ENCODE peak calls at places on chromosome 6, in seven cellular contexts. V is tibial artery; G is CD8-positive, alpha-beta T cell; I is breast epithelium; A is prostate gland; H is K562; Y is adrenal gland. M is an unnamed sample. For H3K4me1, the result is how much of the 10 kb centered on the place peaks cover.

GRCh38 chr6:25232478-25232877 is 46.7 kb upstream of the CARMIL1 start:
- DNase-seq in I (no peak), Y (peak), G (no peak), H (no peak), V (no peak), A (no peak), M (peak)

GRCh38 chr6:135535989-135536414 is 38.5 kb upstream of the AHI1 start:
- DNase-seq in G (no peak), H (peak), I (no peak), V (no peak), A (peak), Y (no peak), M (no peak)

GRCh38 chr6:33786736-33787135 is 2.2 kb downstream of the LEMD2 start:
- DNase-seq in I (no peak), V (no peak), Y (no peak), A (no peak), H (no peak), G (no peak), M (no peak)

GRCh38 chr6:166955121-166955864 is 1.1 kb downstream of the RNASET2 start:
- DNase-seq in I (no peak), H (no peak), G (peak), V (peak), Y (peak), A (no peak), M (peak)

GRCh38 chr6:31270788-31271640 is 878 bp downstream of the HLA-C start:
- DNase-seq in I (no peak), H (no peak), G (peak), A (peak), V (no peak), Y (peak), M (peak)

GRCh38 chr6:24520929-24521546 is 26.3 kb downstream of the ALDH5A1 start:
- DNase-seq in V (peak), A (peak), H (peak), Y (peak), G (no peak), I (no peak), M (peak)

GRCh38 chr6:40299666-40300065 is 287.5 kb downstream of the LRFN2 start:
- DNase-seq in G (no peak), V (no peak), H (no peak), I (no peak), Y (no peak), A (no peak), M (no peak)

GRCh38 chr6:7747901-7748504 is 22.1 kb downstream of the BMP6 start:
- DNase-seq in G (no peak), I (no peak), A (no peak), H (no peak), Y (no peak), V (no peak), M (no peak)

GRCh38 chr6:158737710-158738615 is 81.2 kb downstream of the EZR start:
- DNase-seq in A (peak), V (no peak), G (no peak), H (no peak), I (no peak), Y (peak), M (no peak)

GRCh38 chr6:157741889-157742615 is 81.0 kb upstream of the SNX9 start:
- DNase-seq in I (no peak), Y (peak), G (no peak), H (no peak), V (peak), A (no peak), M (peak)

GRCh38 chr6:10510592-10511367 is 10.4 kb upstream of the GCNT2 start:
- DNase-seq in Y (peak), I (peak), V (peak), G (peak), H (peak), A (peak), M (peak)

DNA sequence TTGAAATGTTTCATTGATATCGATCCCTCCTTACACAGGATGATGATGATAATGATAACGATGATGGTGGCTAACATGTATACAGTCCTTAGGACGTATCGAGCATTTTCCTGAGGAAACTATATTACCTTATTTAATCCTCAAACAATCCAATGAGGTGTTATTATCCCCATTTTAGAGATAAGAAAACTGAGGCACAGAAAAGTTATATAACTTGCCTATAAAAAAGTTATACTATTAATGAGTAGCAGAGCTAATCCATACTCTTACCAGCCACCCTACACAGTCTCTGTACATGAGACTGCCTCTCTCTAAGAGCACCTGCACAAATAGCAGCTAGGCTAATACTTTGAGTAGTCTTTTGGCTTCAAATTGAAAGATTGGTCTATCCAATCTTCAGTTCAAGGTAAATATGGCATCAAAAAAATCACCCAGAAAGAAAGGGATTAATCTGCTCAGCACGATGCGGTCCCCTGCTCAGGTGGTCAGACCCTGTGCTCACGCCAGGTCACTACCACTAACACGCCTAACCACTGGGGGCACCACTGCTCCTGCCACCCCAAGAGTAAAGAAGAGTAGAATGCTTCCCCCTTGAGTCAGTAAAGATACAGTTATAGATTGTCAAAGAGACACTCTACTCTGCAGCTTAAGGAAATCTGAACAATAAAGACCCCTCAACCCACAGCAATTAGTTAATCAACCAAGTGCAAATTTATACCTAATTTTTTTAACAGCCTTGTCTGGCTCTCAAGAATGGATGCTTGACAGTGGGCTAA is 15.0 kb downstream of the GABBR1 start:
- DNase-seq in G (no peak), I (no peak), H (peak), V (no peak), Y (no peak), A (no peak), M (no peak)
- TF ChIP-seq CTCF in G (no peak), I (no peak), H (peak), V (no peak), Y (no peak), A (no peak), M (no peak)

GRCh38 chr6:37824170-37824569 is 4.6 kb downstream of the ZFAND3 start:
- DNase-seq in G (no peak), I (no peak), A (no peak), Y (no peak), V (no peak), H (no peak), M (no peak)
- H3K4me1 ChIP-seq in G (half or more), I (under half), A (under half), Y (under half), V (under half), H (under half), M (half or more)

DNA sequence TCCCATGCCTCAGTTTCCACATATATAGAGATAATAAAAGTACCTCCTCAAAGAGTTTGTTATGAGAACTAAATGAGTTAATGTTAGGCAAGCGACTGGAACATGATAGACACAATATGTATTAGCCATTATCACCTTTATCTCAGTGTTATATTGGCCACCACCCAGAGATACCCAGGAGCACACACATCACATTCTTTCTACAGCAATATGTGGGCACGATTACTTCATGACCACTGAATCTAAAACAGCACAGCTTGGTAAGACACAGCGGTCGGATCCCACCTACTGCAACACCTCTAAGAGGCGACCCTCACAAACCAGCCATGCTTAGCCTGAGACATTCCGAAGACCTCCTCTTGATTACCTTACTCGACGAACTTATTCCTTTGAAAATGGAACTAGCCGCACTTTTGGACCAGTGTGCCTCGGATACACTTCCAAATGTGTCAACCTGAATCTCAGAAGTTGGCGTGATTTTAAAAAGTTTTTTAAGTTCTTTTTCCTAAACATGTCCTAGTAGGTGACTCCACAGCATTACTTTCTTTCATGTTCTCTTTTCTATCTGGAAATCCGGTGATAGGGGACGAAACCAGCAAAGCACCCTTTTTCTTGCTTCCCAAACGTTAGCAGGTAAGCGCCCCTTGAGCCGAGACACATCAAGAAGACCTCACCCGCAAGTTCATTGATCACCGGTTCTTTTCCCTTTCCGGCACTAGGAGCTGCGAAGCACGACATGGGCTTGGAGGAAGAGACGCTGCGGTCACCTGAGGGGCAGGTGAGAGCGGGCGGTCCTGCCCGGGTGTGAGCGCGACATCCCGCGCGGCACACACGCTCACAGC is 923 bp downstream of the GMDS start:
- DNase-seq in G (no peak), A (peak), I (peak), Y (no peak), H (no peak), V (no peak), M (no peak)
- H3K27ac ChIP-seq in G (peak), A (peak), I (peak), Y (peak), H (no peak), V (peak), M (peak)

GRCh38 chr6:168536196-168536595 is 95.2 kb downstream of the SMOC2 start:
- DNase-seq in V (no peak), G (no peak), Y (peak), I (no peak), A (no peak), H (no peak), M (no peak)

GRCh38 chr6:168533428-168533827 is 92.4 kb downstream of the SMOC2 start:
- DNase-seq in H (no peak), I (no peak), A (no peak), Y (peak), V (no peak), G (no peak), M (no peak)

GRCh38 chr6:168535711-168536110 is 94.7 kb downstream of the SMOC2 start:
- DNase-seq in G (no peak), H (no peak), Y (peak), A (no peak), I (no peak), V (no peak), M (no peak)

GRCh38 chr6:168532070-168532469 is 91.1 kb downstream of the SMOC2 start:
- DNase-seq in Y (no peak), G (no peak), I (no peak), H (no peak), V (no peak), A (no peak), M (no peak)

GRCh38 chr6:168534265-168534664 is 93.3 kb downstream of the SMOC2 start:
- DNase-seq in G (no peak), H (no peak), A (no peak), V (no peak), I (no peak), Y (peak), M (peak)
- TF ChIP-seq CTCF in G (no peak), H (no peak), A (no peak), V (no peak), I (no peak), Y (no peak), M (no peak)

GRCh38 chr6:87669051-87669450 is 33.0 kb downstream of the AKIRIN2 start:
- DNase-seq in H (no peak), G (no peak), I (no peak), Y (no peak), A (no peak), V (no peak), M (no peak)
- H3K4me1 ChIP-seq in H (under half), G (under half), I (under half), Y (under half), A (under half), V (under half), M (under half)

GRCh38 chr6:17297261-17298080 is 16.3 kb downstream of the RBM24 start:
- DNase-seq in Y (no peak), A (no peak), V (no peak), G (no peak), H (no peak), I (no peak), M (no peak)

GRCh38 chr6:17289491-17290106 is 8.4 kb downstream of the RBM24 start:
- DNase-seq in G (no peak), A (peak), V (peak), H (no peak), I (no peak), Y (peak), M (peak)

GRCh38 chr6:17293395-17293794 is 12.2 kb downstream of the RBM24 start:
- DNase-seq in A (no peak), H (no peak), I (no peak), V (no peak), G (no peak), Y (no peak), M (no peak)

GRCh38 chr6:17291778-17292177 is 10.6 kb downstream of the RBM24 start:
- DNase-seq in A (no peak), I (no peak), G (no peak), H (no peak), Y (no peak), V (no peak), M (no peak)

GRCh38 chr6:17292600-17293133 is 11.5 kb downstream of the RBM24 start:
- DNase-seq in V (no peak), I (no peak), H (no peak), Y (no peak), G (no peak), A (no peak), M (no peak)
- H3K27ac ChIP-seq in V (no peak), I (no peak), H (no peak), Y (no peak), G (no peak), A (no peak), M (peak)

DNA sequence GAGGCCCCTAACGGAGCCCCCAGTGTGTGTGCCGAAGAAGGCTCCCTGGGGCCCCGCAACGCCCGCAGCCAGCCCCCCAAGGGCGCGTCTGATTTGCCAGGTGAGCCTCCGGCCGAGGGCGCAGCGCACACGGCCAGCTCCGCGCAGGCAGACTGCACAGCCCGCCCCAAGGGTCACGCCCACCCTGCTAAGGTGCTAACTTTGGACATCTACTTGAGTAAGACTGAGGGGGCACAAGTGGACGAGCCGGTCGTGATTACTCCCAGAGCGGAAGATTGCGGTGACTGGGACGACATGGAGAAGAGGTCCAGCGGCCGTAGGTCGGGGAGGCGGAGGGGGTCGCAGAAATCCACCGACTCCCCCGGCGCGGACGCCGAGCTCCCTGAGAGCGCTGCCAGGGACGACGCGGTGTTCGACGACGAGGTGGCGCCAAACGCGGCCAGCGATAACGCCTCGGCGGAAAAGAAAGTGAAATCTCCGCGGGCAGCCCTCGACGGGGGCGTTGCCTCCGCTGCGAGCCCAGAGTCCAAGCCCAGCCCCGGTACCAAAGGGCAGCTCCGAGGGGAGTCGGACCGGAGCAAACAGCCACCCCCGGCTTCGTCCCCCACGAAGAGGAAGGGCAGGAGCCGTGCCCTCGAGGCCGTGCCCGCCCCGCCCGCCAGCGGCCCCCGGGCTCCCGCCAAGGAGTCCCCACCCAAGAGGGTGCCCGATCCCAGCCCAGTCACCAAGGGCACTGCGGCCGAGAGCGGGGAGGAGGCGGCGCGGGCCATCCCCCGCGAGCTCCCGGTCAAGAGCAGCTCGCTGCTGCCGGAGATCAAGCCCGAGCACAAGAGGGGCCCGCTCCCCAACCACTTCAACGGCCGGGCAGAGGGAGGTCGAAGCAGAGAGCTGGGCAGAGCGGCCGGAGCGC is 117.0 kb downstream of the RTN4IP1 start:
- DNase-seq in G (peak), A (peak), V (peak), H (peak), I (peak), Y (peak), M (peak)
- TF ChIP-seq CTCF in G (peak), A (no peak), V (no peak), H (no peak), I (no peak), Y (no peak), M (peak)

GRCh38 chr6:138543648-138544047 is 44.4 kb upstream of the NHSL1 start:
- DNase-seq in I (no peak), V (no peak), H (no peak), A (no peak), G (no peak), Y (no peak), M (no peak)
- H3K4me1 ChIP-seq in I (under half), V (under half), H (under half), A (under half), G (under half), Y (under half), M (half or more)